ENCODE peak calls at places on chromosome 1, in four cellular contexts. L is T-cell; A is CD4-positive, alpha-beta T cell; O is IMR-90. G is an unnamed sample.

GRCh38 chr1:241215203-241215602 is 141.8 kb downstream of the RGS7 start:
- DNase-seq in L (no peak), A (no peak), O (no peak), G (no peak)

GRCh38 chr1:90193116-90193515 is 198.2 kb downstream of the ZNF326 start:
- DNase-seq in L (no peak), A (no peak), O (no peak), G (no peak)

GRCh38 chr1:213704941-213705340 is 282.8 kb upstream of the PROX1 start:
- DNase-seq in L (no peak), A (no peak), O (no peak), G (no peak)

GRCh38 chr1:242784074-242784473 is 259.6 kb upstream of the PLD5 start:
- DNase-seq in L (no peak), A (no peak), O (no peak), G (no peak)

GRCh38 chr1:10651377-10651776 is 145.1 kb downstream of the CASZ1 start:
- DNase-seq in L (no peak), A (no peak), O (peak), G (no peak)

GRCh38 chr1:1092149-1092855 is 18.2 kb upstream of the RNF223 start:
- DNase-seq in L (no peak), A (no peak), O (no peak), G (no peak)

GRCh38 chr1:208775841-208776240 is 531.7 kb upstream of the PLXNA2 start:
- DNase-seq in L (no peak), A (no peak), O (no peak), G (no peak)

GRCh38 chr1:41576620-41577019 is 92.1 kb upstream of the EDN2 start:
- DNase-seq in L (no peak), A (no peak), O (peak), G (no peak)

GRCh38 chr1:226993676-226994356 is 53.7 kb downstream of the COQ8A start:
- DNase-seq in L (no peak), A (no peak), O (no peak), G (no peak)